ENCODE peak calls at places on chromosomes 6 and 20, in four cellular contexts. Z, Q, N and G are unnamed samples.

GRCh38 chr6:44245912-44246662 is 814 bp upstream of the HSP90AB1 start:
- DNase-seq in Z (peak), Q (peak), N (peak), G (peak)

GRCh38 chr6:53628354-53629119 is 37.0 kb downstream of the KLHL31 start:
- DNase-seq in Z (peak), Q (no peak), N (no peak), G (peak)

GRCh38 chr6:14441371-14441781 is 323.8 kb downstream of the CD83 start:
- DNase-seq in Z (no peak), Q (no peak), N (peak), G (peak)

GRCh38 chr6:37218501-37218900 is 39.1 kb upstream of the TBC1D22B start:
- DNase-seq in Z (no peak), Q (no peak), N (no peak), G (no peak)

GRCh38 chr6:5968817-5969726 is 37.7 kb downstream of the NRN1 start:
- DNase-seq in Z (peak), Q (peak), N (peak), G (peak)

GRCh38 chr20:48897298-48898044 is 24.0 kb upstream of the ARFGEF2 start:
- DNase-seq in Z (peak), Q (no peak), N (no peak), G (peak)

GRCh38 chr6:51495806-51496380 is 591.5 kb downstream of the PKHD1 start:
- DNase-seq in Z (no peak), Q (no peak), N (peak), G (no peak)

GRCh38 chr20:34544109-34544793 is 14.3 kb upstream of the MAP1LC3A start:
- DNase-seq in Z (no peak), Q (peak), N (peak), G (peak)

GRCh38 chr20:10432079-10432478 is 1.9 kb downstream of the MKKS start:
- DNase-seq in Z (no peak), Q (no peak), N (no peak), G (no peak)

GRCh38 chr6:26205625-26206574 is 118.7 kb downstream of the HFE start:
- DNase-seq in Z (peak), Q (peak), N (no peak), G (peak)

GRCh38 chr6:64539917-64540316 is 904.3 kb downstream of the PHF3 start:
- DNase-seq in Z (no peak), Q (no peak), N (no peak), G (no peak)

GRCh38 chr6:81978230-81978629 is 225.7 kb upstream of the TENT5A start:
- DNase-seq in Z (no peak), Q (no peak), N (no peak), G (no peak)

GRCh38 chr20:30811896-30812671 is 445.4 kb upstream of the DEFB115 start:
- DNase-seq in Z (peak), Q (no peak), N (peak), G (peak)

GRCh38 chr6:1747531-1747930 is 137.8 kb downstream of the FOXC1 start:
- DNase-seq in Z (no peak), Q (no peak), N (no peak), G (no peak)

GRCh38 chr6:168049681-168050224 is 29.3 kb downstream of the FRMD1 start:
- DNase-seq in Z (no peak), Q (no peak), N (no peak), G (no peak)

GRCh38 chr20:63490416-63490815 is 8.5 kb downstream of the EEF1A2 start:
- DNase-seq in Z (no peak), Q (no peak), N (no peak), G (no peak)

GRCh38 chr6:71190809-71191208 is 97.8 kb upstream of the OGFRL1 start:
- DNase-seq in Z (peak), Q (no peak), N (peak), G (peak)

GRCh38 chr20:41360831-41361756 is 5.5 kb downstream of the EMILIN3 start:
- DNase-seq in Z (no peak), Q (no peak), N (no peak), G (no peak)

GRCh38 chr6:139161817-139162284 is 27.0 kb downstream of the HECA start:
- DNase-seq in Z (no peak), Q (no peak), N (no peak), G (no peak)

GRCh38 chr20:2930538-2930937 is 57.3 kb downstream of the PTPRA start:
- DNase-seq in Z (no peak), Q (no peak), N (no peak), G (no peak)

GRCh38 chr6:501891-502601 is 110.5 kb downstream of the IRF4 start:
- DNase-seq in Z (no peak), Q (peak), N (no peak), G (no peak)

GRCh38 chr6:146895772-146896061 is 296.9 kb downstream of the ADGB start:
- DNase-seq in Z (no peak), Q (no peak), N (no peak), G (no peak)

GRCh38 chr6:118220429-118221128 is 313.5 kb downstream of the SLC35F1 start:
- DNase-seq in Z (no peak), Q (no peak), N (no peak), G (no peak)

GRCh38 chr20:934186-934840 is 18.2 kb upstream of the ANGPT4 start:
- DNase-seq in Z (no peak), Q (no peak), N (no peak), G (no peak)

GRCh38 chr6:104325341-104326172 is 534.2 kb downstream of the HACE1 start:
- DNase-seq in Z (peak), Q (no peak), N (peak), G (peak)

GRCh38 chr6:154593122-154593521 is 82.6 kb upstream of the CNKSR3 start:
- DNase-seq in Z (no peak), Q (no peak), N (peak), G (no peak)

GRCh38 chr6:158290659-158291058 is 21.6 kb upstream of the TULP4 start:
- DNase-seq in Z (no peak), Q (peak), N (no peak), G (no peak)

GRCh38 chr6:156946370-156946936 is 169.3 kb downstream of the ARID1B start:
- DNase-seq in Z (no peak), Q (no peak), N (no peak), G (no peak)
- H3K4me3 ChIP-seq in Z (no peak), Q (no peak), N (no peak), G (no peak)

GRCh38 chr20:19885981-19886665 is 128.1 kb downstream of the RIN2 start:
- DNase-seq in Z (no peak), Q (peak), N (peak), G (peak)

GRCh38 chr20:19886666-19887288 is 128.7 kb downstream of the RIN2 start:
- DNase-seq in Z (peak), Q (peak), N (peak), G (peak)

GRCh38 chr20:19889011-19889953 is 127.9 kb upstream of the NAA20 start:
- DNase-seq in Z (peak), Q (peak), N (no peak), G (peak)

GRCh38 chr20:19887566-19888268 is 129.4 kb upstream of the NAA20 start:
- DNase-seq in Z (no peak), Q (no peak), N (no peak), G (no peak)

DNA sequence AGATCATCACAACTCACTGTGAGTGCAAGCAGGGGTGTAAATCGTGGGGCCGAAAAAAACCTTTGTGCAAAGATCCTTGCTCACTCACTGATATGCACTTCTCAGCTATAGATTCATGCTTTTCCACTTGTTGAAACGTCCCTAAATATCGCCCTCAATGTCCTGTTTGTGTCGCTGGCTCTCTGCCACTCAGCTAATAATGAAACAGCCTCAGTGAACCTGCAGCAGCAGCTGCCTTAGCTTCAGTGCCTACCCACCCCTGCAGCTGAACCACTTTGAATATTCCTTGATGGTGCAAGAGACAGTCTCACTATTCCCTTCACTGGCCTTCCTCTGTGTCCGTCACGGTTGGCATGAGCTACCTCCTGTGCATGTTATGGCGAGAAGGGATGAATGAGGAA is 128.9 kb upstream of the NAA20 start:
- DNase-seq in Z (no peak), Q (peak), N (no peak), G (no peak)
- H3K4me3 ChIP-seq in Z (no peak), Q (no peak), N (no peak), G (no peak)

DNA sequence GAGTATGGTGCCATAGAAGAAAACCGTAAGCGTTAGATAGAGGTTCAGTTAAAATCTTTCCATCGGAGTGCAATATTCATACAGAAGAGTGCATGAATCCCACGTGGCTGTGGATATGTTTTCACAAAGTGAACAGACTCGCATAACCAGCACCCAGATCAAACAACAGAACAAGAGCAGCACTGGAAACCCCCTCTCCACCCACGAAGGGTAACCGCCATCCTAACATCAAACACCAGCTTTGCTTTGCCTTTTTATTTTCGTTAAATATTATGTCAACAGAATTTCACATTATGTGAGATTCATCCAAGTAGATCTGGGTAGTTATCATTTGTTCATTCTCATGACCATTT is 4.7 kb downstream of the GTSF1L start:
- DNase-seq in Z (no peak), Q (no peak), N (no peak), G (no peak)
- H3K4me3 ChIP-seq in Z (no peak), Q (no peak), N (no peak), G (no peak)

DNA sequence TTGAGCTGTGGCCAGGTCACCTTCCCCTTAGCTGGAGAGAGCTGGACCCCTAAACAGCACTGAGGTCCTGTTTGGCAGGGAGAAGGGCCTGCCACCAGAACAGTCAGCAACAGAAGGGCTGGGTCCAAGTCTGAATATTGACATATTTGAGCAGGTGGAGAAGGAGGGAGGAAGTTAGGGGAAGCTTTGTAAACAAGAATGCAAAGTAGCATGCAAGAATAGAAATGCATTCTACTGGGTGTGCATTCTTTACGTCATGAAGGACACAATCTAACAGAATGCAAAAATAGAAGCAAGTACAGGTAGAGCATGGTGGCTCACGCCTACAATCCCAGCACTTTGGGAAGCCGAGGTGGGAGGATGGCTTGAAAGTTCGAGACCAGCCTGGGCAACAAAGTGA is 100.5 kb downstream of the QRSL1 start:
- DNase-seq in Z (no peak), Q (no peak), N (no peak), G (no peak)
- H3K4me3 ChIP-seq in Z (no peak), Q (no peak), N (no peak), G (no peak)

DNA sequence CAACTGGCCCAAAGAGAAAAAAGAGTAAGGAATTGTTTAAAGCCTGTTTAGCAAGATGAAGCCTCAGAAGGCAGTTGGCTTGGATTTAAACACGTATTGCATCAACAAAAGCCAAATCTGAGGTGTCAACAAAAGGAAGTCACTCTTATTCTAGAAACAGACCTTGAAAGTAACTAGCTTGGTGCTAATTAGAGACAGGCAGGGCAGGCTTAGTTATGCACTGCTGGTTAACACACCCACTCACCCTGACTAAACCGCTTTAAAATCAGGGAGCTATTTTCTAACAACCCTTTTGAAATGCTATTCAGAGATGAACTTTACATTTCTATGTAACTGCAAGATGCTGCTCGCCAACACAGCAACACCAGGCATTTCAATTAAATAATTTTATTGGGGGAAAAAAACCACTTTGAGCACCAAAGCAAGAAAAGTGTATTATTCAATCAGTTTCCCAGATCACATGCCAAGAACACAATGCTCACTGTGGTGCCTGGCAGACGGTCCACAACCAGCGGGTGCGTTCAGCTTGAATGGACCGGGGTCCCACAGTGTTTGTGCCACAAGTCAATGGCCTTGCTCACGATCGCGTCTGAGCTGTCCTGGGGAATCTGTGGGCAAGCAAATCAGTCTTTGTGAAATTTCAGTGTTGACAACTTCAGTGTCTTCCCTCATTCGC is 23.6 kb downstream of the TBC1D7 start:
- DNase-seq in Z (no peak), Q (no peak), N (no peak), G (peak)
- H3K4me3 ChIP-seq in Z (no peak), Q (no peak), N (no peak), G (no peak)

GRCh38 chr20:45373353-45374100 is 4.6 kb downstream of the TP53TG5 start:
- DNase-seq in Z (peak), Q (peak), N (peak), G (peak)

GRCh38 chr20:45372241-45372640 is 5.9 kb downstream of the TP53TG5 start:
- DNase-seq in Z (no peak), Q (no peak), N (no peak), G (no peak)

GRCh38 chr20:45374966-45375365 is 3.2 kb downstream of the TP53TG5 start:
- DNase-seq in Z (no peak), Q (no peak), N (no peak), G (no peak)

GRCh38 chr20:45372646-45373352 is 5.3 kb downstream of the TP53TG5 start:
- DNase-seq in Z (no peak), Q (no peak), N (no peak), G (no peak)

DNA sequence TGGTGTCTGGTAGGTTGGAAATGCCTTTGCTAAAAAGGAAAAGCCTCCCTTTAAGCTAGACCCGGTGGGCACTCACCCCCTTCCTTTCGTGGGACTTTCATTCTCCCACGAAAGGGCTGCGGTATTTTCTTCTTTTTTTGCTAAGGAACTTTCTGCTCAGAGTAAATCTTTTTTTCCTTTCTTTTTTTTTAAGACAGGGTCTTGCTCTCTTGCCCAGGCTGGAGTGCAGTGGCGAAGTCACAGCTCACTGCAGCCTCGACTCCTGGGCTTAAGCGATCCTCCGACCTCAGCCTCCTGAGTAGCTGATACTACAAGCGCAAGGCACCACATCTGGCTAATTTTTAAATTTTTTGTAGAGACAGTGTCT is 4.0 kb downstream of the TP53TG5 start:
- DNase-seq in Z (no peak), Q (no peak), N (no peak), G (no peak)
- H3K4me3 ChIP-seq in Z (peak), Q (no peak), N (peak), G (no peak)

DNA sequence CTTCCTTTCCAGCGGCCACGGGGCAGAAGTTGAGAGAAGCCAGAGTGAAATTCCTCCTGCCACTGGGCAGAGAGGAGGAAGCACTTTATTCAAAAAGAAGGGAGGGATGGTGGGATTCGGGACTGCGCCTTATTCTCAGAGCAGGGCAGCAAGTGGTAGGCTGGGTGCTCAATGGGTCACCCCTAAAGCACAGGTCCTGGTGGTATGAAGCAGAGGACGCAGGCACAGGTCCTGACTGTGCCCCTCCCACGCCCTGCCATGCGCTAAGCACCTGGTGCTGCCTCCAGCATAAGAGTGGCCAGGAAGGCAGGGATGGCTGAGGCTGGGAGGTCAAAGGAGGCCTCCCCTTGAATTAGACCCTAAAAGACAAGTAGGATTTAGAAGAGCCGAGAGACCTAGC is 4.9 kb upstream of the GRM4 start:
- DNase-seq in Z (no peak), Q (no peak), N (no peak), G (no peak)
- H3K4me3 ChIP-seq in Z (no peak), Q (no peak), N (no peak), G (no peak)

GRCh38 chr6:29926081-29926794 is 16.1 kb upstream of the HLA-A start:
- DNase-seq in Z (peak), Q (peak), N (no peak), G (peak)
- H3K4me3 ChIP-seq in Z (peak), Q (peak), N (no peak), G (peak)

GRCh38 chr6:156650896-156651295 is 126.3 kb upstream of the ARID1B start:
- DNase-seq in Z (no peak), Q (no peak), N (no peak), G (no peak)
- H3K4me3 ChIP-seq in Z (no peak), Q (no peak), N (no peak), G (no peak)